ENCODE peak calls at places on chromosomes 6 and 20, in four cellular contexts. Z is HCT116, R is H1, X is NT2/D1. H is an unnamed sample.
A peak's percentile ranks its signal among the peaks of the same experiment; 100 is the strongest.

GRCh38 chr20:25284131-25284601 is 36.3 kb downstream of the PYGB start:
- DNase-seq in R (peak; percentile 28), X (no peak), Z (no peak), H (no peak)

GRCh38 chr6:137926207-137926731 is 59.2 kb downstream of the TNFAIP3 start:
- DNase-seq in R (no peak), Z (peak; percentile 38), X (peak; percentile 22), H (no peak)

GRCh38 chr6:79694156-79694555 is 63.0 kb downstream of the SH3BGRL2 start:
- DNase-seq in R (no peak), Z (no peak), X (no peak), H (no peak)

GRCh38 chr6:37280162-37280895 is 22.4 kb upstream of the TMEM217 start:
- DNase-seq in X (no peak), R (no peak), Z (no peak), H (no peak)

GRCh38 chr6:13302751-13303667 is 25.3 kb downstream of the TBC1D7 start:
- DNase-seq in X (no peak), Z (peak; percentile 33), R (peak; percentile 11), H (peak; percentile 90)

GRCh38 chr6:52664991-52665686 is 5.8 kb upstream of the TMEM14A start:
- DNase-seq in Z (no peak), R (no peak), X (no peak), H (no peak)

GRCh38 chr6:169807699-169808607 is 56.5 kb downstream of the ERMARD start:
- DNase-seq in X (no peak), Z (no peak), R (peak; percentile 17), H (no peak)

GRCh38 chr20:62762801-62763368 is 33.4 kb upstream of the MRGBP start:
- DNase-seq in Z (no peak), X (no peak), R (no peak), H (no peak)

GRCh38 chr20:15289337-15289736 is 951.9 kb upstream of the FLRT3 start:
- DNase-seq in R (no peak), Z (no peak), X (no peak), H (no peak)

GRCh38 chr20:46458891-46459750 is 52.7 kb upstream of the ELMO2 start:
- DNase-seq in Z (no peak), X (peak; percentile 76), R (peak; percentile 96), H (peak; percentile 8)

GRCh38 chr6:152338335-152339125 is 298.6 kb downstream of the SYNE1 start:
- DNase-seq in R (peak; percentile 75), X (no peak), Z (no peak), H (no peak)

GRCh38 chr6:33742092-33742491 is 4.6 kb downstream of the IP6K3 start:
- DNase-seq in X (no peak), Z (no peak), R (no peak), H (no peak)

GRCh38 chr20:33249456-33249855 is 13.7 kb downstream of the BPIFA1 start:
- DNase-seq in Z (no peak), R (no peak), X (no peak), H (no peak)

GRCh38 chr6:141326925-141327324 is 805.8 kb upstream of the GJE1 start:
- DNase-seq in X (no peak), R (no peak), Z (no peak), H (no peak)

GRCh38 chr20:59042151-59042795 is at the start of gene PRELID3B:
- DNase-seq in Z (no peak), X (no peak), R (no peak), H (no peak)

GRCh38 chr6:135995160-135995898 is 143.8 kb downstream of the PDE7B start:
- DNase-seq in R (no peak), Z (no peak), X (no peak), H (no peak)

GRCh38 chr6:170459451-170459850 is 93.7 kb downstream of the PSMB1 start:
- DNase-seq in R (no peak), X (no peak), Z (no peak), H (peak; percentile 23)

GRCh38 chr20:23125159-23125558 is 39.0 kb upstream of the CD93 start:
- DNase-seq in X (no peak), Z (no peak), R (no peak), H (no peak)

GRCh38 chr6:161079566-161080262 is 88.1 kb downstream of the MAP3K4 start:
- DNase-seq in Z (no peak), R (no peak), X (no peak), H (no peak)

GRCh38 chr6:53119349-53119748 is 29.3 kb downstream of the GCM1 start:
- DNase-seq in X (no peak), Z (no peak), R (no peak), H (no peak)

GRCh38 chr20:53652090-53652858 is 58.6 kb upstream of the ZNF217 start:
- DNase-seq in Z (no peak), X (no peak), R (no peak), H (peak; percentile 93)

GRCh38 chr6:86629123-86629522 is 308.2 kb upstream of the HTR1E start:
- DNase-seq in R (no peak), X (no peak), Z (no peak), H (no peak)

GRCh38 chr6:134624781-134625180 is 306.9 kb upstream of the SGK1 start:
- DNase-seq in R (no peak), Z (no peak), X (no peak), H (no peak)

GRCh38 chr6:27238010-27238983 is 9.2 kb upstream of the PRSS16 start:
- DNase-seq in X (no peak), Z (no peak), R (peak; percentile 77), H (no peak)

GRCh38 chr6:89350281-89351037 is 2.1 kb downstream of the UBE2J1 start:
- DNase-seq in R (no peak), X (no peak), Z (no peak), H (no peak)
- TF ChIP-seq ZNF274 in R (no peak), X (no peak), Z (no peak), H (no peak)

DNA sequence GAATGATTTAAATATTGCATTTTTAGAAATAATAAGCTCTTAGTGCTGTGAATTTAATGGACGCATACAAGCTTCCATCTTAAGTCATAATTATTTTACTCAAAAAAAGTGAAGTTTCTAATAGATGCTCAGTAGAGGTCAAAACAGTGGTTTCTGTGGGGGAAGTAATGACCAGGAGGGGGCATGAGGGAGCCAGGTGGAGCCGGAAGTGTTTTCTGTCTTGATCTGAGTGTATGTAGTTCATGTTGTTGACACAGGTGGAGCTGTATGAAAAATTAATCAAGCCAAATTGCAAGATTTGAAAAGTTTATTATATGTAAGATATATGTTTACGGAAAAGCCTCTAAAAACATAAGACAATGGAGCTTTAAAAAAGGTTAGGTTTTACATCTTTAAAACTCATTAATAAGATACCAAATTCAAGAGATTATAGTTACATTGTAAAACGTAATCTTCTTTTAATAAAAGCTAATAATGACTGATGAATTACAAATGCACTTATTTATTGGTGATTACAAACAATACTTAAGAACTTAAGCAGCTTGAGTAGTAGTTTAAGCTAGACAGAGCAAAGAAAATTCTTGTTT is 68.0 kb downstream of the PLAGL1 start:
- DNase-seq in Z (peak; percentile 62), X (no peak), R (no peak), H (peak; percentile 30)
- TF ChIP-seq ZNF274 in Z (no peak), X (no peak), R (no peak), H (no peak)

GRCh38 chr6:113329942-113330897 is 526.9 kb upstream of the MARCKS start:
- DNase-seq in X (no peak), Z (no peak), R (no peak), H (no peak)

GRCh38 chr6:113326781-113327180 is 530.4 kb upstream of the MARCKS start:
- DNase-seq in X (no peak), Z (no peak), R (no peak), H (no peak)

DNA sequence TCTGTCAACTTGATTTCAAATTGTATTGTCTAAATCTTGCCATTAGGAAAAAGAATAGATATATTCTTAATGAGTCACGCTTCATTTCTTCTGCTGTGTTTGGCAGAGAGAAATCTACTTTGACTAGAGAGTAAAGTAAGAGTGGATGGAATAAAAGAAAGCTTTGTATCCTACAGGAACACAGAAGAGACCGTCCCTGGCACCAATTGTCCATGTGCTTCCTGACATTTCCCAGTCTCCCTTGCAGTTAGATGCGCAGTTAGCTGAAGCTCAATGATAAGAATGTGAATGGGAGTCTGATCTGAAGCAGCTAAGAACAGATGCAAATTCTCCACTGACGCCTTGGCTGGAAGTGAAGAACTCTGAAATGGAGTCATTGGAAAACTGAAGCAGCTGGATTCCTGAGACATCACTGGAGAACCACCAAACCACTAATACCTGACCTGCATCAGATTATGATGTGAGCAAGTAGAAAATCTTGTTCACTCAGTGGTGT is 528.2 kb upstream of the MARCKS start:
- DNase-seq in X (no peak), Z (no peak), R (no peak), H (no peak)
- TF ChIP-seq ZNF274 in X (no peak), Z (no peak), R (no peak), H (no peak)

GRCh38 chr6:106084106-106084963 is 1.8 kb upstream of the PRDM1 start:
- DNase-seq in R (peak; percentile 64), Z (peak; percentile 72), X (peak; percentile 28), H (peak; percentile 84)

GRCh38 chr6:106083618-106084017 is 2.5 kb upstream of the PRDM1 start:
- DNase-seq in X (no peak), Z (no peak), R (no peak), H (no peak)

GRCh38 chr6:106084973-106085686 is 1.0 kb upstream of the PRDM1 start:
- DNase-seq in Z (no peak), X (no peak), R (no peak), H (no peak)

GRCh38 chr6:106081715-106082114 is 4.4 kb upstream of the PRDM1 start:
- DNase-seq in X (no peak), R (no peak), Z (no peak), H (no peak)

GRCh38 chr6:106082735-106083398 is 3.3 kb upstream of the PRDM1 start:
- DNase-seq in Z (no peak), R (no peak), X (no peak), H (no peak)
- TF ChIP-seq ZNF274 in Z (no peak), R (no peak), X (no peak), H (no peak)

GRCh38 chr6:111564482-111564945 is 41.2 kb downstream of the TRAF3IP2 start:
- DNase-seq in R (no peak), X (no peak), Z (no peak), H (no peak)
- TF ChIP-seq ZNF274 in R (no peak), X (no peak), Z (no peak), H (no peak)

GRCh38 chr6:82072771-82073170 is 174.8 kb downstream of the IBTK start:
- DNase-seq in X (no peak), Z (no peak), R (no peak), H (no peak)
- TF ChIP-seq ZNF274 in X (no peak), Z (no peak), R (no peak), H (no peak)

DNA sequence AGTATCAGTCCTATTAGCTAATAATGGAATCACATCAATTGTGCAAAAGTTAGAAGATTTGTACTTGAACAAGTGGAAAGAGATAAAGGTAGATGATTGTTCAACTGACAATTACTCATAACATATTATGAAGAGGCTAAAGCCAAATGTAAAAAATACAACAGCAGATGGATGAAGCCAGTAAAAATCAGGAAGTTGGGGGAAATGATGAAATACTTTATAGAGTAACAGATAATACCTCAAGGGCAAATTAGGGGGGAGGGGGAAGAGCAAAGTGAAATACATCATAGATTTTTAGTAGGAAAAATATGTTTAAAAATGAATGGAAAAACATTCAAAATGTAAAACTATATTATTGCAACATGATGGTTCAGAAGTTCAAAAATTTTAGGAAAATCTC is 114.0 kb downstream of the PDSS2 start:
- DNase-seq in R (no peak), X (no peak), Z (no peak), H (no peak)
- TF ChIP-seq ZNF274 in R (no peak), X (no peak), Z (no peak), H (no peak)

H was measured in GM12878.